ENCODE peak calls at places on chromosomes 1 and 21, in seven cellular contexts. One of them, this sample, is unnamed.

GRCh38 chr1:51736702-51737101 is 119.8 kb downstream of the OSBPL9 start:
- DNase-seq in HL-60: peak; percentile 13
- DNase-seq in nephron progenitor cell: no peak
- DNase-seq in fibroblast of lung: peak; percentile 88
- DNase-seq in D721Med: no peak
- DNase-seq in choroid plexus epithelial cell: peak; percentile 92
- DNase-seq in AG04450: peak; percentile 8
- DNase-seq in this sample: no peak

GRCh38 chr1:167488786-167489185 is 29.5 kb downstream of the CD247 start:
- DNase-seq in HL-60: no peak
- DNase-seq in nephron progenitor cell: peak; percentile 51
- DNase-seq in fibroblast of lung: no peak
- DNase-seq in D721Med: no peak
- DNase-seq in choroid plexus epithelial cell: no peak
- DNase-seq in AG04450: no peak
- DNase-seq in this sample: no peak

GRCh38 chr1:224432672-224433040 is 1.9 kb downstream of the WDR26 start:
- DNase-seq in HL-60: no peak
- DNase-seq in nephron progenitor cell: no peak
- DNase-seq in fibroblast of lung: peak; percentile 16
- DNase-seq in D721Med: no peak
- DNase-seq in choroid plexus epithelial cell: peak; percentile 43
- DNase-seq in AG04450: no peak
- DNase-seq in this sample: no peak

GRCh38 chr1:11680270-11681070 is 478 bp downstream of the MAD2L2 start:
- DNase-seq in HL-60: no peak
- DNase-seq in nephron progenitor cell: no peak
- DNase-seq in fibroblast of lung: no peak
- DNase-seq in D721Med: no peak
- DNase-seq in choroid plexus epithelial cell: peak; percentile 15
- DNase-seq in AG04450: no peak
- DNase-seq in this sample: no peak

GRCh38 chr1:150551049-150551783 is 2.0 kb downstream of the ADAMTSL4 start:
- DNase-seq in HL-60: no peak
- DNase-seq in nephron progenitor cell: no peak
- DNase-seq in fibroblast of lung: no peak
- DNase-seq in D721Med: no peak
- DNase-seq in choroid plexus epithelial cell: no peak
- DNase-seq in AG04450: no peak
- DNase-seq in this sample: no peak

GRCh38 chr21:25005388-25005787 is 601.9 kb downstream of the MRPL39 start:
- DNase-seq in HL-60: peak; percentile 88
- DNase-seq in nephron progenitor cell: no peak
- DNase-seq in fibroblast of lung: peak; percentile 27
- DNase-seq in D721Med: no peak
- DNase-seq in choroid plexus epithelial cell: peak; percentile 20
- DNase-seq in AG04450: no peak
- DNase-seq in this sample: no peak

GRCh38 chr1:18927654-18928272 is 25.4 kb upstream of the ALDH4A1 start:
- DNase-seq in HL-60: no peak
- DNase-seq in nephron progenitor cell: no peak
- DNase-seq in fibroblast of lung: peak; percentile 83
- DNase-seq in D721Med: no peak
- DNase-seq in choroid plexus epithelial cell: peak; percentile 50
- DNase-seq in AG04450: no peak
- DNase-seq in this sample: no peak

GRCh38 chr1:115182012-115182715 is 92.9 kb upstream of the TSPAN2 start:
- DNase-seq in HL-60: no peak
- DNase-seq in nephron progenitor cell: no peak
- DNase-seq in fibroblast of lung: peak; percentile 34
- DNase-seq in D721Med: no peak
- DNase-seq in choroid plexus epithelial cell: no peak
- DNase-seq in AG04450: no peak
- DNase-seq in this sample: no peak

GRCh38 chr1:11925938-11926292 is 312 bp downstream of the KIAA2013 start:
- DNase-seq in HL-60: no peak
- DNase-seq in nephron progenitor cell: peak; percentile 43
- DNase-seq in fibroblast of lung: no peak
- DNase-seq in D721Med: no peak
- DNase-seq in choroid plexus epithelial cell: no peak
- DNase-seq in AG04450: no peak
- DNase-seq in this sample: no peak

GRCh38 chr1:111290640-111291039 is at the start of gene CHIA:
- DNase-seq in HL-60: no peak
- DNase-seq in nephron progenitor cell: no peak
- DNase-seq in fibroblast of lung: peak; percentile 54
- DNase-seq in D721Med: no peak
- DNase-seq in choroid plexus epithelial cell: peak; percentile 36
- DNase-seq in AG04450: no peak
- DNase-seq in this sample: no peak

GRCh38 chr1:237732657-237733056 is 158.1 kb downstream of the ZP4 start:
- DNase-seq in HL-60: no peak
- DNase-seq in nephron progenitor cell: no peak
- DNase-seq in fibroblast of lung: no peak
- DNase-seq in D721Med: no peak
- DNase-seq in choroid plexus epithelial cell: no peak
- DNase-seq in AG04450: no peak
- DNase-seq in this sample: no peak

GRCh38 chr1:114756009-114756892 is 1.5 kb downstream of the CSDE1 start:
- DNase-seq in HL-60: no peak
- DNase-seq in nephron progenitor cell: no peak
- DNase-seq in fibroblast of lung: peak; percentile 7
- DNase-seq in D721Med: no peak
- DNase-seq in choroid plexus epithelial cell: peak; percentile 14
- DNase-seq in AG04450: no peak
- DNase-seq in this sample: no peak

GRCh38 chr1:205782627-205783470 is 7.6 kb upstream of the RAB29 start:
- DNase-seq in HL-60: no peak
- DNase-seq in nephron progenitor cell: no peak
- DNase-seq in fibroblast of lung: no peak
- DNase-seq in D721Med: no peak
- DNase-seq in choroid plexus epithelial cell: no peak
- DNase-seq in AG04450: no peak
- DNase-seq in this sample: no peak

GRCh38 chr1:228944991-228945390 is 209.7 kb downstream of the RHOU start:
- DNase-seq in HL-60: no peak
- DNase-seq in nephron progenitor cell: no peak
- DNase-seq in fibroblast of lung: peak; percentile 35
- DNase-seq in D721Med: no peak
- DNase-seq in choroid plexus epithelial cell: peak; percentile 53
- DNase-seq in AG04450: no peak
- DNase-seq in this sample: no peak

GRCh38 chr21:26769613-26770188 is 75.5 kb downstream of the ADAMTS1 start:
- DNase-seq in HL-60: no peak
- DNase-seq in nephron progenitor cell: peak; percentile 5
- DNase-seq in fibroblast of lung: peak; percentile 11
- DNase-seq in D721Med: no peak
- DNase-seq in choroid plexus epithelial cell: peak; percentile 81
- DNase-seq in AG04450: peak; percentile 20
- DNase-seq in this sample: no peak

GRCh38 chr1:198535631-198536030 is 4.8 kb downstream of the ATP6V1G3 start:
- DNase-seq in HL-60: no peak
- DNase-seq in nephron progenitor cell: no peak
- DNase-seq in fibroblast of lung: no peak
- DNase-seq in D721Med: no peak
- DNase-seq in choroid plexus epithelial cell: no peak
- DNase-seq in AG04450: no peak
- DNase-seq in this sample: no peak

GRCh38 chr1:96234299-96234698 is 487.3 kb upstream of the PTBP2 start:
- DNase-seq in HL-60: no peak
- DNase-seq in nephron progenitor cell: no peak
- DNase-seq in fibroblast of lung: peak; percentile 81
- DNase-seq in D721Med: no peak
- DNase-seq in choroid plexus epithelial cell: peak; percentile 66
- DNase-seq in AG04450: no peak
- DNase-seq in this sample: peak; percentile 56

GRCh38 chr1:16484501-16484835 is 29.6 kb downstream of the RNU1-1 start:
- DNase-seq in HL-60: no peak
- DNase-seq in nephron progenitor cell: no peak
- DNase-seq in fibroblast of lung: no peak
- DNase-seq in D721Med: no peak
- DNase-seq in choroid plexus epithelial cell: no peak
- DNase-seq in AG04450: no peak
- DNase-seq in this sample: no peak

GRCh38 chr1:89273324-89273778 is 691 bp upstream of the GBP5 start:
- DNase-seq in HL-60: no peak
- DNase-seq in nephron progenitor cell: no peak
- DNase-seq in fibroblast of lung: no peak
- DNase-seq in D721Med: no peak
- DNase-seq in choroid plexus epithelial cell: no peak
- DNase-seq in AG04450: no peak
- DNase-seq in this sample: no peak

GRCh38 chr1:109822749-109823542 is 59.2 kb upstream of the EPS8L3 start:
- DNase-seq in HL-60: no peak
- DNase-seq in nephron progenitor cell: no peak
- DNase-seq in fibroblast of lung: no peak
- DNase-seq in D721Med: no peak
- DNase-seq in choroid plexus epithelial cell: no peak
- DNase-seq in AG04450: no peak
- DNase-seq in this sample: no peak

GRCh38 chr1:77673030-77673429 is 9.4 kb downstream of the ZZZ3 start:
- DNase-seq in HL-60: no peak
- DNase-seq in nephron progenitor cell: no peak
- DNase-seq in fibroblast of lung: no peak
- DNase-seq in D721Med: no peak
- DNase-seq in choroid plexus epithelial cell: no peak
- DNase-seq in AG04450: no peak
- DNase-seq in this sample: no peak

GRCh38 chr1:61588736-61589381 is 136.1 kb downstream of the TM2D1 start:
- DNase-seq in HL-60: no peak
- DNase-seq in nephron progenitor cell: peak; percentile 74
- DNase-seq in fibroblast of lung: peak; percentile 39
- DNase-seq in D721Med: no peak
- DNase-seq in choroid plexus epithelial cell: peak; percentile 74
- DNase-seq in AG04450: peak; percentile 6
- DNase-seq in this sample: no peak

GRCh38 chr1:4323309-4323708 is 331.1 kb upstream of the AJAP1 start:
- DNase-seq in HL-60: no peak
- DNase-seq in nephron progenitor cell: no peak
- DNase-seq in fibroblast of lung: no peak
- DNase-seq in D721Med: no peak
- DNase-seq in choroid plexus epithelial cell: no peak
- DNase-seq in AG04450: no peak
- DNase-seq in this sample: no peak
- TF ChIP-seq CTCF in HL-60: no peak
- TF ChIP-seq CTCF in nephron progenitor cell: no peak
- TF ChIP-seq CTCF in fibroblast of lung: no peak
- TF ChIP-seq CTCF in D721Med: no peak
- TF ChIP-seq CTCF in choroid plexus epithelial cell: no peak
- TF ChIP-seq CTCF in AG04450: no peak
- TF ChIP-seq CTCF in this sample: no peak

GRCh38 chr1:82777240-82777639 is 976.5 kb downstream of the ADGRL2 start:
- DNase-seq in HL-60: no peak
- DNase-seq in nephron progenitor cell: no peak
- DNase-seq in fibroblast of lung: no peak
- DNase-seq in D721Med: no peak
- DNase-seq in choroid plexus epithelial cell: no peak
- DNase-seq in AG04450: no peak
- DNase-seq in this sample: no peak

GRCh38 chr1:82778612-82779011 is 977.9 kb downstream of the ADGRL2 start:
- DNase-seq in HL-60: no peak
- DNase-seq in nephron progenitor cell: no peak
- DNase-seq in fibroblast of lung: no peak
- DNase-seq in D721Med: no peak
- DNase-seq in choroid plexus epithelial cell: peak; percentile 39
- DNase-seq in AG04450: no peak
- DNase-seq in this sample: no peak

DNA sequence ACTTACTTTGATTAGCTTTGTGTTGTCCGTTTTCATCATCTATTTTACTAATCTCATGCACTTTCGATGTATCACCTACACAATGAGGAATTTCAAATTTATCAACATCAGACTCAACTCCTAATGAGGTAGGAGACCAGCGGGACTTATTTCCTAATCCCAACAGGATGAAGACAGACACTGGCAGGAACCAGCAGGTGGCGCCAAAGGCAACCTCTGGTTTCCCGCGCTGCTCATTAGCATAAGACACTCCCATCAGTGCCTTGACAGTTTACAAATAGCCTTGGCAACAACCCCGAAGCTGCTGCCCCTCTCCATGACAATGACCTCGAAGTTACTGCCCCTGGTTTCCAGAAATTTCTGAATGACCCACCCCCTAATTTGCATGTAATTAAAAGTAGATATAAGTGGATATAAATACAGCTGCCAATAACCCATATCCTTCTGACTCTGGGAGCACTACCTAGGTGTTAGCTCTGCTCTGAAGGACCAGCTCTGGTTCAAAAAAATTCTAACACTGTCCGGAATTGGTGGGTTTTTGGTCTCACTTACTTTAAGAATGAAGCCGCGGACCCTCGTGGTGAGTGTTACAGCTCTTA is 974.8 kb downstream of the ADGRL2 start:
- DNase-seq in HL-60: no peak
- DNase-seq in nephron progenitor cell: peak; percentile 44
- DNase-seq in fibroblast of lung: peak; percentile 17
- DNase-seq in D721Med: no peak
- DNase-seq in choroid plexus epithelial cell: peak; percentile 58
- DNase-seq in AG04450: no peak
- DNase-seq in this sample: no peak
- TF ChIP-seq CTCF in HL-60: peak; percentile 31
- TF ChIP-seq CTCF in nephron progenitor cell: peak; percentile 57
- TF ChIP-seq CTCF in fibroblast of lung: no peak
- TF ChIP-seq CTCF in D721Med: peak; percentile 32
- TF ChIP-seq CTCF in choroid plexus epithelial cell: peak; percentile 72
- TF ChIP-seq CTCF in AG04450: peak; percentile 31
- TF ChIP-seq CTCF in this sample: no peak

DNA sequence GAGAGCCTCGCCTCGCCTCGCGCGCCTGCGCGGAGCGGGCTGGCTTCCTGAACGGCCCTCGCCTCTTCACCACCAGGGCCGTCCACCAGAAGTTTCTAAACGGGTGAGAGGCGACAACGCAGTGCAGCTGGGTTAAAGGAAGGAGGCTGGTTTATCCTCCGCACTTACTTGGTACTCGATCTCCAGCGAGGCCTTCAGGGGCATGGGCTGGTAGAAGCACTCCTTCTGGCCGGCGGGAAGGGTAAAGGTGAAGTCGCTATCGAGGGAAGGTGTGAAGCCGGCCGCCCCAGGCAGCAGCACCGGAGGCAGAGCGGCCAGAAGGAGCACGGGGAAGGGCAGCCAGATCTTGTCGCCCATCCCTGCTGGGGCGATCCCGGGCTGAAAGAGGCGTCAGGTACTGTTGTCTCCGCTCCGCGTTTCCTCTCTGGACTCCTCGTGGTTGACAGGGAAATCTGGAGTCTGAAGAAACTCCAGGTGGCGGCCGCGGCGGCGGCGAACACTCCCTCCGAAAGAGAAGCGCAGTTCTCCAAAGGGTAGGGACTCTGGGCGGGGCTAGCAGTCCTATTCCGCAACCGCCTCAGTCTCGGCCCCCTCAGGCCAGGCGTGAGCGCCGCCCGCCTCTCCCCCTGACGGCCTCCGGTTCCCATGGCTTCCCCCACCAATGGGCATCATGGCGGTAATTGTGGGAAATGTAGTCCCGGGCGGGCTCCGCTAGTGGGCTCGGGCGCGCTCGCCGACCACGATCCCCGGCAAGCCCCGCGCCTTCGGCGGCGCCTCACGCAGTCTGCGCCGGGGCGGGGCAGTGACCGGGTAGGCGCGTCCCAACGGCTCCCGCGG is at the start of gene TMED5:
- DNase-seq in HL-60: peak; percentile 88
- DNase-seq in nephron progenitor cell: peak; percentile 94
- DNase-seq in fibroblast of lung: peak; percentile 97
- DNase-seq in D721Med: peak; percentile 29
- DNase-seq in choroid plexus epithelial cell: peak; percentile 99
- DNase-seq in AG04450: peak; percentile 96
- DNase-seq in this sample: peak; percentile 69
- TF ChIP-seq CTCF in HL-60: no peak
- TF ChIP-seq CTCF in nephron progenitor cell: no peak
- TF ChIP-seq CTCF in fibroblast of lung: peak; percentile 20
- TF ChIP-seq CTCF in D721Med: no peak
- TF ChIP-seq CTCF in choroid plexus epithelial cell: peak; percentile 34
- TF ChIP-seq CTCF in AG04450: peak; percentile 35
- TF ChIP-seq CTCF in this sample: no peak

GRCh38 chr1:177753655-177754054 is 216.2 kb downstream of the SEC16B start:
- DNase-seq in HL-60: no peak
- DNase-seq in nephron progenitor cell: no peak
- DNase-seq in fibroblast of lung: no peak
- DNase-seq in D721Med: no peak
- DNase-seq in choroid plexus epithelial cell: no peak
- DNase-seq in AG04450: no peak
- DNase-seq in this sample: no peak
- TF ChIP-seq CTCF in HL-60: no peak
- TF ChIP-seq CTCF in nephron progenitor cell: no peak
- TF ChIP-seq CTCF in fibroblast of lung: no peak
- TF ChIP-seq CTCF in D721Med: no peak
- TF ChIP-seq CTCF in choroid plexus epithelial cell: no peak
- TF ChIP-seq CTCF in AG04450: no peak
- TF ChIP-seq CTCF in this sample: no peak